ENCODE peak calls at places on chromosomes 11 and 22, in six cellular contexts. H, A, D, O, Q and J are unnamed samples.

GRCh38 chr11:60785806-60786361 is 751 bp downstream of the MS4A10 start:
- DNase-seq in O (peak), D (no peak), H (no peak), Q (no peak), A (no peak), J (no peak)

GRCh38 chr22:16815073-16815472 is 10.1 kb downstream of the XKR3 start:
- DNase-seq in O (no peak), D (no peak), A (no peak), H (no peak), Q (peak), J (no peak)

GRCh38 chr11:35192347-35192746 is 53.4 kb downstream of the CD44 start:
- DNase-seq in H (peak), D (no peak), Q (no peak), A (no peak), O (peak), J (no peak)

GRCh38 chr11:93942176-93942575 is 79.0 kb upstream of the HEPHL1 start:
- DNase-seq in A (no peak), H (no peak), Q (no peak), D (no peak), O (no peak), J (no peak)

GRCh38 chr11:128701086-128701485 is 7.2 kb downstream of the FLI1 start:
- DNase-seq in H (no peak), A (no peak), O (peak), D (no peak), Q (no peak), J (peak)

GRCh38 chr11:28296426-28296825 is 188.2 kb downstream of the METTL15 start:
- DNase-seq in Q (no peak), D (no peak), O (no peak), A (peak), H (no peak), J (no peak)

GRCh38 chr22:31279821-31280496 is 12.3 kb downstream of the PIK3IP1 start:
- DNase-seq in O (no peak), A (no peak), H (no peak), D (no peak), Q (no peak), J (no peak)

GRCh38 chr11:111795333-111795985 is 29.3 kb upstream of the PPP2R1B start:
- DNase-seq in H (peak), Q (no peak), O (no peak), A (no peak), D (no peak), J (no peak)

GRCh38 chr11:43712676-43713075 is 32.1 kb downstream of the HSD17B12 start:
- DNase-seq in H (no peak), A (no peak), O (no peak), D (no peak), Q (no peak), J (no peak)

GRCh38 chr22:48743601-48744282 is 1083.9 kb downstream of the BRD1 start:
- DNase-seq in D (no peak), Q (no peak), H (no peak), O (no peak), A (no peak), J (no peak)

GRCh38 chr11:119093951-119094815 is 7.5 kb downstream of the DPAGT1 start:
- DNase-seq in H (no peak), D (no peak), Q (peak), A (no peak), O (peak), J (peak)

GRCh38 chr11:83409476-83409875 is 123.3 kb upstream of the CCDC90B start:
- DNase-seq in H (no peak), Q (no peak), D (no peak), O (no peak), A (no peak), J (no peak)

GRCh38 chr22:17569971-17570511 is 6.7 kb downstream of the SLC25A18 start:
- DNase-seq in Q (no peak), H (no peak), O (peak), D (no peak), A (no peak), J (peak)

GRCh38 chr11:117315285-117316196 is 515 bp downstream of the BACE1 start:
- DNase-seq in D (no peak), A (no peak), H (no peak), Q (no peak), O (peak), J (no peak)

GRCh38 chr11:63939351-63939920 is 634 bp downstream of the NAA40 start:
- DNase-seq in H (no peak), A (no peak), O (peak), D (no peak), Q (no peak), J (no peak)

GRCh38 chr11:70501933-70502540 is 103.7 kb downstream of the CTTN start:
- DNase-seq in A (no peak), Q (no peak), D (no peak), O (no peak), H (no peak), J (no peak)

GRCh38 chr11:8354622-8355417 is 91.1 kb upstream of the LMO1 start:
- DNase-seq in Q (no peak), D (no peak), H (no peak), O (no peak), A (no peak), J (peak)

GRCh38 chr11:72676874-72677341 is 2.7 kb upstream of the PDE2A start:
- DNase-seq in O (peak), D (peak), H (peak), A (no peak), Q (peak), J (peak)

GRCh38 chr11:85752890-85753581 is 57.9 kb downstream of the SYTL2 start:
- DNase-seq in A (no peak), O (peak), H (no peak), D (no peak), Q (no peak), J (peak)

GRCh38 chr11:47271328-47271727 is 1.4 kb downstream of the MADD start:
- DNase-seq in Q (no peak), D (no peak), O (no peak), H (no peak), A (no peak), J (peak)

GRCh38 chr11:64789331-64790204 is 11.2 kb upstream of the SF1 start:
- DNase-seq in Q (no peak), A (no peak), D (no peak), O (no peak), H (no peak), J (no peak)

GRCh38 chr11:103587951-103588788 is 448.3 kb upstream of the DDI1 start:
- DNase-seq in A (no peak), Q (no peak), H (no peak), O (peak), D (no peak), J (no peak)

GRCh38 chr11:13114566-13115465 is 105.7 kb downstream of the RASSF10 start:
- DNase-seq in H (peak), O (no peak), D (peak), A (no peak), Q (peak), J (peak)

DNA sequence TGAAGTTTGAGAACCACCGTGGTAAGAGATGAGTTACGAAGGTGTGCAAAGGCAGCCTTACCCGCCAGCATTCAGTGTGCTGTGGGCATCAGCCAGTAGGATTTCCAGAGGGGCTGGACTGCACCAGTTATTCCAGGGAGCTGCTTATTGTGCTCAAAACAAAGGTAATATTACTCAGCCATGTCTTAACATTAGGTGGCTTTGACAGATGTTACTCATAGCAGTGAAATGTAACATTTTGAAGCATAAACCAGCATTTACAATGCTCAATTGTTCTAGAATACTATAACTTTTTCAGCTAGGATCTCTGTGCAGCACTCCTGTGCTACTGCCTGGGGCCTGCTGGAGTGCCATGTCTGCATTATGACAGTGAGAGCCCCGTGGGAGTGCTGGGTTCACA is 238.1 kb downstream of the CADM1 start:
- DNase-seq in H (no peak), Q (no peak), O (no peak), A (no peak), D (no peak), J (no peak)
- TF ChIP-seq MYC in H (no peak), Q (no peak), O (no peak), A (no peak), D (no peak), J (no peak)

DNA sequence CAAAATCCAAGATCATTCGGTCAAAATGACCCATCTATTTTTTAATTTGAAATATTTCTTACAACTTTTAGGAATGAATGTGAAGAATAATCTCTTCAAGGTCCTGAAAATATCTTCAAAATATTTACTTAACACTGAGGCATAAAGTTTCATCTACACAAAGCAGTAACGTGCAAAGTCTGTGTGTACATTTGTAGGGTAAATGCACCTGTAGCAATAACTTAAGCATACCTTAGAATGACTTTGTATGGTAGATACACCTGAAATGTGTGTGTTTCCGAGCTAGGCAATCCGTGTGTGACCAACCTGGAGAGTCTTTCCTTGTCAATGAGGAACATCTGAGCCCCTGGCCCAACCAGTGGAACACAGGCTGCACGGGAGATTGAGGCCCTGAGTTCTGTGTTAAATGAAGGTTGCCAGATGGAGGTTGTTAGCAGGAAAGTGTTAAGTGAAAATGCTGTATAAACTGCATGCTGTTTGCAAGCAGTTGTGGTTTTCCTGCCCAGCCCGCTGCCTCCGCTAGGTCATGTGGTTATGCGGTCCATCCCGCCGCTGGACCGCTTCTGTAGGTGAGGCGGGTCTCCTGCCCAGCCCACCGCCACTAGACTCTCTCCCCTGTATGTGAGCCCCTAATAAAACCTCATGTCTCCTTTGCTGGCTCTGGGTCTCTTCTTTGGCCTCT is 7.6 kb upstream of the CTR9 start:
- DNase-seq in D (no peak), Q (no peak), H (no peak), O (no peak), A (no peak), J (peak)
- TF ChIP-seq MYC in D (no peak), Q (no peak), H (no peak), O (no peak), A (no peak), J (peak)

GRCh38 chr22:44709881-44710400 is 7.9 kb downstream of the PRR5 start:
- DNase-seq in D (no peak), O (no peak), A (no peak), Q (peak), H (no peak), J (no peak)
- TF ChIP-seq MYC in D (no peak), O (no peak), A (no peak), Q (no peak), H (no peak), J (no peak)

DNA sequence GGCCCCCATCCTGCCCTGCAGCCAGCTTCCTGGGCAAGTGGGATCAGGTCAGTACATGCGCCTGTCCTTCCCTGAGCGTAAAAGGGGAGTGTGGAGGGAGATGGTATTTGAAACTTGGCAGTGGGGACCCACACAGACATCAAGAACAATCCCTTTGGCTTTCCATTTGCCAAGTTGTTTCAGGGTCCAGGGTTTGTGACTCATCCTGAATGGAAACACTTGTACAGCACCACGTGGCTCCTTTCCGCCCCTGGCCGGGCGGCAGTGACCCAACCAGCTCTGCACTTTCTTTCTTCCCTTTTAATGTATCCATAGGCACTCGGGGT is 190.1 kb downstream of the SNX19 start:
- DNase-seq in H (no peak), Q (no peak), O (peak), A (no peak), D (no peak), J (no peak)
- TF ChIP-seq MYC in H (no peak), Q (no peak), O (peak), A (no peak), D (no peak), J (no peak)

DNA sequence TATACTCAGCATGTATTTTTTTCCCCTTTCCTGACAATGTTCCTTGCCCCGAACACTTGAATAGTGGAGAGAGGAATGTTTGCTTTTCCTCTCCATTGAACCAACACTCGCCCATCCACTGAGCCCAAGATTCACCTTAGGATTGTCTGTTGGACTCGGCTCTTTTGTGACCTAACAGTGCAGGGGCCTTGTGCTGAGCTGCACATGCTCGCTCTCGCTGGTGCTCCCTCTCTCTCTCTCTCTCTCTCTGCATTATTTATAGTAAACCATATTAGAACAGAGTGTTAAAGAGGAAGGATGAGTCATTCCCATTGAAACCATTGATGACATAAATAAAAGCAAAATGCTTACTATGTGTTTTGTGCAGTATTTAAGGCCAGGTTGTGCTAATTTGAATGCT is 20.7 kb downstream of the ZBTB16 start:
- DNase-seq in A (no peak), H (no peak), O (peak), Q (no peak), D (no peak), J (peak)
- TF ChIP-seq MYC in A (no peak), H (no peak), O (peak), Q (no peak), D (no peak), J (peak)

DNA sequence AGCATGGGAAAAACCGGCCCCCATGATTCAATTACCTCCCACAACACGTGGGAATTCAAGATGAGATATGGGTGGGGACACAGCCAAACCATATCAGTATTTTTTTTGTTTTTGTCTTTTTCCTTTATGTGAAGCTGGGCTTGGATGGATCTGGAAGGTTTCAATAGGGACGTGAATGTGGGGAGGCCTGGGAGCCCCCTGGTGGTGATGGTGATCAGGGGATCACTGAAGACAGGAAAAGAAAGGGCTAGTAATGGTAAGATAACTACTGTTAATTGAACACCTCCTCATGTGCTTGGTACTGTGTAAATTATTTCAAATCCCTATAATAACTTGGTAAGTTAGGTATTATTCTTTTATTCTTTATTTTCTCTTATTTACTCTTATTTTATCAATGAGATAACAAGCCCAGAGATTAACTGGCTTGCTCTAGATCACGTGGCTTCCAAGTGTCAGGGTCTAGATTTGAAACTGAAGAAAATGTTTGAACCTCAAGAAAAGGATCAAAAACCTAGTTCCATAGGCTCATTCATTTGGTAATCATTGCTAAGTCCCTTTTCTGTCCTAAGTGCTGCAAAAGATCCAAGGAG is 364.2 kb downstream of the TENM4 start:
- DNase-seq in A (no peak), D (peak), H (peak), O (peak), Q (peak), J (peak)
- TF ChIP-seq MYC in A (no peak), D (no peak), H (no peak), O (no peak), Q (no peak), J (no peak)

GRCh38 chr22:50313600-50313999 is 6.2 kb upstream of the PLXNB2 start:
- DNase-seq in D (no peak), Q (no peak), O (no peak), H (no peak), A (no peak), J (no peak)
- TF ChIP-seq MYC in D (no peak), Q (no peak), O (no peak), H (no peak), A (no peak), J (no peak)

DNA sequence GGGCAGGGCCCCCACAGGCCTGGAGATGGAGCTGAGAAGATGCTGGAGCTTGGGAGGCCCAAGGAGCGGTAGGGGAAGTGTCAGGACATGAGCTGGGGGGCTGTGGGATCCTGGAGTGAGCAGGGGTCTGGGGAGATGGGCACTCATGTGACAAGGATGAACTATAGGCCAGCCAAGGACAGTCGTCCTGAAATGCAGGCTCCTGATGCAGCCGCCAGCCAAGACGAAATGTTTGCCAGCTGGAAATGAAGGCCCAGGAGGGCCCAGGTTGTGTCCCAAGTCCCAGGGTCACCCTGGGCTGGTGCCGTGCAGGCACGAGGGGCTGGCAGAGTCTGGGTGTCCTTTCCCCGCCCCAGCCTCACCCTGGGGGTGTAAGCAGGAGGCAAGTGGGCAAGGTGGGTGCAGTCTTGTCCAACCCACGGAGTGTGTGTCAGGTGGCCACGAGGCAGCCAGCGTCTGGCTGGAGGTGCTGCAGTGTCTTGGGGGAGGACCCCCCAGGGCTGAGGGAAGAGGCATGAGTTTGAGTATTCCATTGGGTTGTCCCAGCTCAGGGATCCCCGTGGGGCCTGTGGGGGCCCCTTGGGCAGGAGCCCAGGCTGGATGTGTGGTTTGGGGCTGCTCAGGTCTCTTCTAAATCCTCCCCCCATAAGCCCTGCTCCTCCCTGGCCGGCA is 21.4 kb downstream of the MRGPRG start:
- DNase-seq in D (no peak), O (no peak), H (no peak), A (no peak), Q (no peak), J (no peak)
- TF ChIP-seq MYC in D (no peak), O (no peak), H (no peak), A (no peak), Q (no peak), J (no peak)

GRCh38 chr22:50246242-50247175 is 1.7 kb upstream of the TUBGCP6 start:
- DNase-seq in A (no peak), Q (no peak), O (no peak), D (peak), H (peak), J (no peak)
- TF ChIP-seq MYC in A (no peak), Q (no peak), O (no peak), D (no peak), H (no peak), J (no peak)

DNA sequence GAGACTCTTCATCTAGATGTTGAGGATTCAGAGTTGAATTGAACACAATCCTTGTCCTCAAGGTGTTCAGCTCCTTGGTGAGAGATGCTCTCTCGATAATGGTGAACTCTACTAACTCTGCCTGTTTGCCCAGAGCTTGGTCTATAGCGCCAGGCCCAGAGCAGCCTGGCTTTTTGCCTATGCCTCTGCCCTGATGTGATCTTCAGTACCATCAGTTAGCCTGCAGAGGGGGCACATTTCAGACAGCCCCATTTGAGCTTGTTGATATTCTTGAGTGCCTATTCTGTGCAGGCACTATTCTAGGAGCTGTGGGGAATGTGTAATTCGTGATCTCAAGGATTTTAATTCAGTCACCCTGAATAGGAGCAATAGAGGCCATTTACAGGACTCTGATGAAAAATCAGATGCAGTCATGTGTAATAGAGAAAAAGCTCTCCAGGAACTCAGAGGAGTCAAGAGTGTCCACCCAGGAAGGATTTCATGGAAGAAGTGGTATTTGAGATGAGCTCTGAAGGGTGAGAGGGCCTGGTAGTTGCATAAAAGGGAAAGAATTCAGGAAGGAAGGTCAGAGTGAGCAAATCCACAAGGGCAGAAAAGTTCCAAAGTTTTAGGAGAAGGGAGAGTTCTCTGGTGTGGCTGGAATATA is 19.3 kb downstream of the GTPBP1 start:
- DNase-seq in H (peak), O (peak), D (peak), A (no peak), Q (no peak), J (peak)
- TF ChIP-seq MYC in H (no peak), O (no peak), D (no peak), A (no peak), Q (no peak), J (no peak)